ENCODE peak calls at places on chromosomes 6 and 20, in four cellular contexts. One of them, this sample, is unnamed.
A peak's percentile ranks its signal among the peaks of the same experiment; 100 is the strongest.

GRCh38 chr6:19771753-19772336 is 65.3 kb upstream of the ID4 start:
- DNase-seq in NCI-H2029: no peak
- DNase-seq in choroid plexus epithelial cell: peak; percentile 58
- DNase-seq in T-helper 2 cell: no peak
- DNase-seq in this sample: peak; percentile 52

GRCh38 chr6:160348209-160348551 is at the start of gene SLC22A3:
- DNase-seq in choroid plexus epithelial cell: no peak
- DNase-seq in T-helper 2 cell: no peak
- DNase-seq in NCI-H2029: peak; percentile 42
- DNase-seq in this sample: no peak

GRCh38 chr20:41394931-41395668 is 28.5 kb upstream of the EMILIN3 start:
- DNase-seq in choroid plexus epithelial cell: no peak
- DNase-seq in T-helper 2 cell: no peak
- DNase-seq in NCI-H2029: no peak
- DNase-seq in this sample: no peak

GRCh38 chr20:44911264-44911921 is 1.5 kb downstream of the PABPC1L start:
- DNase-seq in choroid plexus epithelial cell: peak; percentile 70
- DNase-seq in T-helper 2 cell: peak; percentile 50
- DNase-seq in NCI-H2029: peak; percentile 17
- DNase-seq in this sample: peak; percentile 30

GRCh38 chr20:59776059-59776603 is 157.3 kb downstream of the SYCP2 start:
- DNase-seq in choroid plexus epithelial cell: no peak
- DNase-seq in T-helper 2 cell: no peak
- DNase-seq in NCI-H2029: no peak
- DNase-seq in this sample: no peak

GRCh38 chr20:53413188-53413631 is 180.4 kb downstream of the ZNF217 start:
- DNase-seq in T-helper 2 cell: peak; percentile 67
- DNase-seq in choroid plexus epithelial cell: peak; percentile 31
- DNase-seq in NCI-H2029: no peak
- DNase-seq in this sample: no peak

GRCh38 chr20:3222635-3223600 is 13.6 kb downstream of the ITPA start:
- DNase-seq in choroid plexus epithelial cell: no peak
- DNase-seq in NCI-H2029: peak; percentile 98
- DNase-seq in T-helper 2 cell: peak; percentile 51
- DNase-seq in this sample: no peak

GRCh38 chr6:71333700-71334099 is 45.1 kb downstream of the OGFRL1 start:
- DNase-seq in choroid plexus epithelial cell: peak; percentile 83
- DNase-seq in T-helper 2 cell: no peak
- DNase-seq in NCI-H2029: no peak
- DNase-seq in this sample: peak; percentile 85

GRCh38 chr6:3841066-3841454 is 8.1 kb upstream of the FAM50B start:
- DNase-seq in choroid plexus epithelial cell: no peak
- DNase-seq in T-helper 2 cell: no peak
- DNase-seq in NCI-H2029: no peak
- DNase-seq in this sample: peak; percentile 29